ENCODE peak calls at places on chromosomes 16 and 17, in seven cellular contexts. S, M, N, P, B, G and I are unnamed samples.

GRCh38 chr16:2751577-2752034 is 832 bp upstream of the SRRM2 start:
- DNase-seq in S (no peak), G (no peak), P (no peak), B (no peak), M (no peak), N (no peak), I (no peak)

GRCh38 chr16:81036751-81037350 is 1.2 kb downstream of the ATMIN start:
- DNase-seq in P (peak; percentile 8), G (no peak), M (no peak), N (peak; percentile 55), B (no peak), S (no peak), I (no peak)

GRCh38 chr16:1991135-1991551 is 1.4 kb downstream of the SYNGR3 start:
- DNase-seq in P (no peak), S (no peak), M (no peak), N (no peak), G (no peak), B (no peak), I (no peak)

GRCh38 chr16:89150090-89150835 is 21.3 kb upstream of the CDH15 start:
- DNase-seq in S (peak; percentile 19), N (no peak), M (no peak), P (no peak), B (no peak), G (no peak), I (peak; percentile 46)

GRCh38 chr16:49050607-49051006 is 231.0 kb downstream of the CBLN1 start:
- DNase-seq in M (no peak), P (no peak), S (no peak), G (no peak), B (no peak), N (no peak), I (no peak)

GRCh38 chr16:89096768-89097527 is 3.3 kb downstream of the ACSF3 start:
- DNase-seq in M (no peak), N (no peak), B (no peak), P (no peak), S (no peak), G (no peak), I (no peak)

GRCh38 chr16:88662222-88662842 is 559 bp downstream of the MVD start:
- DNase-seq in S (no peak), P (no peak), G (peak; percentile 49), M (no peak), N (no peak), B (peak; percentile 46), I (no peak)

GRCh38 chr16:63617990-63618763 is 1503.7 kb downstream of the CDH11 start:
- DNase-seq in B (peak; percentile 68), G (no peak), N (peak; percentile 25), S (peak; percentile 41), P (peak; percentile 73), M (no peak), I (no peak)

GRCh38 chr16:85924675-85925074 is 25.7 kb downstream of the IRF8 start:
- DNase-seq in S (no peak), G (no peak), N (no peak), M (no peak), P (no peak), B (no peak), I (no peak)

GRCh38 chr17:58403312-58403711 is 14.0 kb downstream of the RNF43 start:
- DNase-seq in G (peak; percentile 49), B (no peak), P (no peak), M (no peak), N (no peak), S (no peak), I (no peak)

GRCh38 chr16:48491517-48491916 is 106.3 kb upstream of the SIAH1 start:
- DNase-seq in M (no peak), N (no peak), G (no peak), P (no peak), S (no peak), B (no peak), I (no peak)

GRCh38 chr17:9986754-9987382 is 81.8 kb upstream of the RCVRN start:
- DNase-seq in G (no peak), M (no peak), N (no peak), B (no peak), S (peak; percentile 76), P (no peak), I (no peak)

GRCh38 chr17:35668807-35669206 is 62.6 kb upstream of the RASL10B start:
- DNase-seq in G (no peak), B (no peak), M (no peak), P (no peak), S (no peak), N (no peak), I (no peak)

GRCh38 chr16:73616186-73616585 is 568.3 kb upstream of the ZFHX3 start:
- DNase-seq in S (no peak), G (peak; percentile 43), N (no peak), M (no peak), B (no peak), P (peak; percentile 31), I (no peak)

GRCh38 chr17:37067555-37068111 is 118.9 kb downstream of the AATF start:
- DNase-seq in S (peak; percentile 85), B (peak; percentile 72), P (peak; percentile 86), G (no peak), M (peak; percentile 60), N (no peak), I (peak; percentile 89)

GRCh38 chr17:63881935-63882601 is at the start of gene GH2:
- DNase-seq in B (peak; percentile 69), P (peak; percentile 65), N (peak; percentile 24), G (peak; percentile 58), S (no peak), M (peak; percentile 60), I (peak; percentile 57)

GRCh38 chr17:44385287-44386181 is 3.9 kb downstream of the ITGA2B start:
- DNase-seq in S (peak; percentile 82), G (peak; percentile 94), M (peak; percentile 75), N (peak; percentile 77), P (peak; percentile 88), B (peak; percentile 92), I (peak; percentile 82)

DNA sequence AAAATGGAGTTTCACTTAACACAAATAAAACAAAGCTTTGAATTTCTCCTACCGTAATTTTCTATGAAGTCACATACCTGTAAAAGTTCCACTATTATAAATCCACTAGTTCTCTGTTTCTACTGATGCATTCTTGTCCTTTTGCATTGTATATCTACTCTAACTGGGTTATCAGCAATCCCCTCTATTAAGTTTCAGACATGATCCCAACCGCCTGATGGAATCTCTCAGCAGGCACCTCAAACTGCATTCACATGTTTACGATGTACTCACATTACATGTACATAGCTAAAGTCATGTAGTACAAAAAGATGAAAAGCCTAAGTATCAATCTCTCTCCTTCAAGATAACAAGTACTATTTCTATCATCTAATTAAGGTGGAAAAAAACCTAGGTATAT is 64.9 kb downstream of the MED13 start:
- DNase-seq in G (no peak), N (no peak), M (no peak), S (no peak), B (no peak), P (no peak), I (no peak)
- H3K27ac ChIP-seq in G (no peak overlapping the region), N (no peak overlapping the region), M (no peak overlapping the region), S (no peak overlapping the region), B (no peak overlapping the region), P (no peak overlapping the region), I (no peak overlapping the region)

GRCh38 chr17:41583137-41584127 is 3.3 kb downstream of the KRT14 start:
- DNase-seq in G (no peak), S (no peak), P (no peak), B (peak; percentile 58), N (no peak), M (no peak), I (no peak)
- H3K4me1 ChIP-seq in G (peaks cover 4% of the 10 kb centered on the region), S (no peaks in the 10 kb centered on the region), P (peaks cover 6% of the 10 kb centered on the region), B (peaks cover 5% of the 10 kb centered on the region), N (no peaks in the 10 kb centered on the region), M (peaks cover 4% of the 10 kb centered on the region), I (no peaks in the 10 kb centered on the region)

GRCh38 chr17:56810846-56811775 is 22.6 kb downstream of the C17orf67 start:
- DNase-seq in B (no peak), G (peak; percentile 50), N (no peak), M (peak; percentile 36), P (no peak), S (no peak), I (no peak)
- H3K27ac ChIP-seq in B (no peak overlapping the region), G (no peak overlapping the region), N (no peak overlapping the region), M (no peak overlapping the region), P (no peak overlapping the region), S (no peak overlapping the region), I (no peak overlapping the region)

DNA sequence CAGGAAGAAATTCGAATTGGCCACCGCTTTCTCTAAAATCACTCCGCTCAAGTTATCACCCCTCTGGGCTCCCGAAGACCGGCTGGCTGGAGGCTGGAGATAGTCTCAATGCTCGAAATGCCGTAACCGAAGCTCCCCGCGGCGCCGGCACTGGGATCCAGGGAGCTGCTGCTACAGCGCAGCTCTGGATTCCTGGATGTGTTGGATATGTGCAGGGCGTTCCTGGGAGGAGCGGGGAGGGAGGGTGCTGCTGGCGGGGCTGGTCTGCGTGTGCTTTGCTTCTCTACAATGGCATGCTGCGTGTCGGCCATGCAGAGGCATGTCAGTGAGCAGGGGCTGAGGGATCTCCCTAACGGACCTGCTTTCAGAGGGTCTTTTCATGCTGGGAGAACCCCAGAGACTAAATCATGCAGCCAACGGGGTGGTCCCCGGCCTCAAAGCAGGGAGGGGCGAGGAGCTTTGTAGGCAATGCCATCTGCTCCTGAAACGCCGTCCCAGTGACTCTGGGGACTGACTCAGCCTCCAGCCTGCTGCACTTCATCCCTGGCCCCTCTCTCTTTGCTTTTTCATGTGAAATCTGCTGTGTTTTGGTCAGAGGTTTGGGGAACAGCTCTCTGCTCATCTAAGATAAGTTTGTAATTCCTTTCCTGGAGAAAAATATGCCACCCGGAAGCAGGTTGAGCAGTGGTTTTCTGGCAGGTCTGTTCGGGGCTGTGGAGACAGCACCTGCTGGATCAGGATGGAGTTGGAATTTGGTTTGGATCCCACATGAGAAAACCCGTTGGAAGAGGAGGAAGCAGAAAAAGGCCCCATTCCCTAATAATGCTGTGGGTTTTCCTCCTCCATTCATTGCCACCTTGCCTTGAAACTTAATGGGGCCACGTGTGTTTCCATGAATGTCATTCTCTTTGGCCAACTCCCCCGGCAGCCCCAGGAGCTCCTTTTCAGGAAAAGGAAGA is 311.4 kb downstream of the SEC14L1 start:
- DNase-seq in N (peak; percentile 71), B (peak; percentile 58), M (peak; percentile 86), G (peak; percentile 86), P (no peak), S (peak; percentile 77), I (no peak)
- H3K4me1 ChIP-seq in N (peaks cover 81% of the 10 kb centered on the region), B (peaks cover 79% of the 10 kb centered on the region), M (peaks cover 77% of the 10 kb centered on the region), G (peaks cover 56% of the 10 kb centered on the region), P (peaks cover 22% of the 10 kb centered on the region), S (peaks cover 34% of the 10 kb centered on the region), I (peaks cover 14% of the 10 kb centered on the region)

GRCh38 chr17:40399185-40399584 is 18.5 kb downstream of the TOP2A start:
- DNase-seq in G (peak; percentile 72), P (peak; percentile 78), S (no peak), N (no peak), B (no peak), M (no peak), I (no peak)
- H3K27ac ChIP-seq in G (no peak overlapping the region), P (peak overlapping the region; percentile 27), S (no peak overlapping the region), N (no peak overlapping the region), B (no peak overlapping the region), M (no peak overlapping the region), I (no peak overlapping the region)